ENCODE peak calls at places on chromosomes 11 and 22, in five cellular contexts. One of them, this sample, is unnamed.

GRCh38 chr11:48177661-48178060 is 38.9 kb upstream of the OR4B1 start:
- DNase-seq in Caco-2: no peak
- DNase-seq in tibial artery: no peak
- DNase-seq in cardiac septum: no peak
- DNase-seq in NCI-H774: no peak
- DNase-seq in this sample: no peak

GRCh38 chr11:43399983-43400630 is 41.4 kb downstream of the TTC17 start:
- DNase-seq in Caco-2: no peak
- DNase-seq in tibial artery: no peak
- DNase-seq in cardiac septum: no peak
- DNase-seq in NCI-H774: no peak
- DNase-seq in this sample: no peak

GRCh38 chr22:30243671-30244465 is 2.7 kb downstream of the LIF start:
- DNase-seq in Caco-2: no peak
- DNase-seq in tibial artery: no peak
- DNase-seq in cardiac septum: no peak
- DNase-seq in NCI-H774: no peak
- DNase-seq in this sample: no peak

GRCh38 chr22:32473388-32473952 is 1.1 kb upstream of the FBXO7 start:
- DNase-seq in Caco-2: no peak
- DNase-seq in tibial artery: no peak
- DNase-seq in cardiac septum: no peak
- DNase-seq in NCI-H774: no peak
- DNase-seq in this sample: peak

GRCh38 chr11:11580831-11581492 is 40.8 kb downstream of the GALNT18 start:
- DNase-seq in Caco-2: no peak
- DNase-seq in tibial artery: no peak
- DNase-seq in cardiac septum: no peak
- DNase-seq in NCI-H774: peak
- DNase-seq in this sample: no peak

GRCh38 chr22:22717723-22718122 is 73.3 kb downstream of the GGTLC2 start:
- DNase-seq in Caco-2: no peak
- DNase-seq in tibial artery: no peak
- DNase-seq in cardiac septum: no peak
- DNase-seq in NCI-H774: no peak
- DNase-seq in this sample: no peak

GRCh38 chr11:66417000-66417399 is 3.8 kb upstream of the NPAS4 start:
- DNase-seq in Caco-2: no peak
- DNase-seq in tibial artery: no peak
- DNase-seq in cardiac septum: no peak
- DNase-seq in NCI-H774: no peak
- DNase-seq in this sample: no peak

GRCh38 chr11:15053201-15053685 is 20.1 kb upstream of the CALCB start:
- DNase-seq in Caco-2: no peak
- DNase-seq in tibial artery: no peak
- DNase-seq in cardiac septum: no peak
- DNase-seq in NCI-H774: no peak
- DNase-seq in this sample: no peak

GRCh38 chr22:36860017-36860416 is 789 bp upstream of the NCF4 start:
- DNase-seq in Caco-2: no peak
- DNase-seq in tibial artery: no peak
- DNase-seq in cardiac septum: no peak
- DNase-seq in NCI-H774: no peak
- DNase-seq in this sample: no peak

GRCh38 chr11:64294665-64295289 is 3.7 kb downstream of the KCNK4 start:
- DNase-seq in Caco-2: no peak
- DNase-seq in tibial artery: no peak
- DNase-seq in cardiac septum: no peak
- DNase-seq in NCI-H774: no peak
- DNase-seq in this sample: no peak

GRCh38 chr11:70861534-70861933 is 390.8 kb downstream of the SHANK2 start:
- DNase-seq in Caco-2: no peak
- DNase-seq in tibial artery: no peak
- DNase-seq in cardiac septum: no peak
- DNase-seq in NCI-H774: peak
- DNase-seq in this sample: peak

GRCh38 chr11:8838248-8838647 is 72.7 kb upstream of the AKIP1 start:
- DNase-seq in Caco-2: no peak
- DNase-seq in tibial artery: no peak
- DNase-seq in cardiac septum: no peak
- DNase-seq in NCI-H774: no peak
- DNase-seq in this sample: no peak

GRCh38 chr11:8963569-8964323 is 496 bp downstream of the TMEM9B start:
- DNase-seq in Caco-2: peak
- DNase-seq in tibial artery: peak
- DNase-seq in cardiac septum: peak
- DNase-seq in NCI-H774: peak
- DNase-seq in this sample: peak